ENCODE peak calls at places on chromosome 16, in six cellular contexts. Y is NCI-H1048, B is ovary, A is NCI-H2029, R is ureter, T is cardiac muscle cell. I is an unnamed sample.

GRCh38 chr16:87845807-87846619 is 23.3 kb downstream of the SLC7A5 start:
- DNase-seq in Y (no peak), B (no peak), A (no peak), R (no peak), T (no peak), I (no peak)

GRCh38 chr16:21646721-21647561 is 5.5 kb downstream of the IGSF6 start:
- DNase-seq in Y (no peak), B (no peak), A (no peak), R (no peak), T (no peak), I (no peak)

GRCh38 chr16:27642753-27643152 is 92.8 kb downstream of the KATNIP start:
- DNase-seq in Y (no peak), B (no peak), A (no peak), R (no peak), T (peak; percentile 39), I (no peak)

GRCh38 chr16:27566417-27566816 is 16.5 kb downstream of the KATNIP start:
- DNase-seq in Y (no peak), B (no peak), A (no peak), R (no peak), T (no peak), I (no peak)

GRCh38 chr16:53784312-53784711 is 80.4 kb downstream of the FTO start:
- DNase-seq in Y (no peak), B (no peak), A (no peak), R (no peak), T (no peak), I (no peak)

GRCh38 chr16:80993293-80993691 is 13.4 kb downstream of the CMC2 start:
- DNase-seq in Y (no peak), B (no peak), A (no peak), R (no peak), T (peak; percentile 94), I (no peak)

GRCh38 chr16:68590201-68590994 is 51.3 kb downstream of the ZFP90 start:
- DNase-seq in Y (no peak), B (peak; percentile 79), A (no peak), R (peak; percentile 62), T (peak; percentile 77), I (peak; percentile 93)

GRCh38 chr16:3413730-3414379 is 12.8 kb downstream of the ZNF174 start:
- DNase-seq in Y (no peak), B (no peak), A (no peak), R (no peak), T (peak; percentile 9), I (no peak)

GRCh38 chr16:75251280-75252048 is at the start of gene BCAR1:
- DNase-seq in Y (peak; percentile 10), B (peak; percentile 85), A (peak; percentile 23), R (peak; percentile 88), T (peak; percentile 96), I (peak; percentile 95)

GRCh38 chr16:11085025-11085485 is 140.7 kb downstream of the CLEC16A start:
- DNase-seq in Y (no peak), B (no peak), A (no peak), R (no peak), T (no peak), I (no peak)

GRCh38 chr16:72455743-72456659 is 284.0 kb upstream of the PMFBP1 start:
- DNase-seq in Y (no peak), B (no peak), A (peak; percentile 44), R (no peak), T (peak; percentile 11), I (no peak)

GRCh38 chr16:9275386-9275785 is 183.9 kb downstream of the HAPSTR1 start:
- DNase-seq in Y (no peak), B (no peak), A (no peak), R (no peak), T (no peak), I (no peak)

GRCh38 chr16:14510581-14510938 is 119.5 kb downstream of the PARN start:
- DNase-seq in Y (no peak), B (no peak), A (no peak), R (no peak), T (no peak), I (no peak)

GRCh38 chr16:53664724-53665345 is 38.8 kb downstream of the RPGRIP1L start:
- DNase-seq in Y (no peak), B (no peak), A (no peak), R (no peak), T (peak; percentile 91), I (no peak)

GRCh38 chr16:55645986-55646385 is 9.8 kb upstream of the SLC6A2 start:
- DNase-seq in Y (no peak), B (no peak), A (no peak), R (no peak), T (no peak), I (peak; percentile 46)

GRCh38 chr16:12208341-12209035 is 232.0 kb downstream of the SNX29 start:
- DNase-seq in Y (no peak), B (no peak), A (peak; percentile 8), R (no peak), T (no peak), I (no peak)

GRCh38 chr16:69328854-69329316 is 1.5 kb downstream of the PDF start:
- DNase-seq in Y (no peak), B (no peak), A (no peak), R (no peak), T (no peak), I (no peak)

GRCh38 chr16:6016530-6017184 is 919.1 kb upstream of the EEF2KMT start:
- DNase-seq in Y (no peak), B (no peak), A (peak; percentile 8), R (no peak), T (no peak), I (no peak)

GRCh38 chr16:11297492-11298142 is 16.5 kb upstream of the PRM1 start:
- DNase-seq in Y (no peak), B (peak; percentile 53), A (peak; percentile 63), R (peak; percentile 84), T (peak; percentile 82), I (peak; percentile 89)

GRCh38 chr16:75065149-75065807 is 51.3 kb downstream of the LDHD start:
- DNase-seq in Y (no peak), B (no peak), A (no peak), R (no peak), T (no peak), I (no peak)

GRCh38 chr16:14013571-14014283 is 57.4 kb upstream of the MRTFB start:
- DNase-seq in Y (no peak), B (peak; percentile 29), A (peak; percentile 84), R (no peak), T (peak; percentile 80), I (no peak)

GRCh38 chr16:3020604-3021448 is 658 bp downstream of the TNFRSF12A start:
- DNase-seq in Y (no peak), B (peak; percentile 86), A (no peak), R (peak; percentile 88), T (peak; percentile 86), I (peak; percentile 92)

GRCh38 chr16:13507530-13507929 is 412.4 kb upstream of the ERCC4 start:
- DNase-seq in Y (no peak), B (no peak), A (no peak), R (no peak), T (no peak), I (no peak)

GRCh38 chr16:69712277-69712676 is 14.1 kb downstream of the NQO1 start:
- DNase-seq in Y (no peak), B (no peak), A (no peak), R (no peak), T (no peak), I (peak; percentile 48)

GRCh38 chr16:31708348-31708747 is 165.3 kb upstream of the ZNF267 start:
- DNase-seq in Y (no peak), B (no peak), A (no peak), R (no peak), T (no peak), I (no peak)

GRCh38 chr16:24409045-24409444 is 130.3 kb upstream of the RBBP6 start:
- DNase-seq in Y (no peak), B (no peak), A (no peak), R (no peak), T (no peak), I (no peak)

GRCh38 chr16:69406780-69407331 is 17.6 kb upstream of the CYB5B start:
- DNase-seq in Y (no peak), B (no peak), A (no peak), R (no peak), T (no peak), I (no peak)

GRCh38 chr16:79554912-79555311 is 45.6 kb downstream of the MAF start:
- DNase-seq in Y (no peak), B (no peak), A (no peak), R (no peak), T (no peak), I (no peak)

GRCh38 chr16:57409870-57410585 is 5.5 kb downstream of the CCL17 start:
- DNase-seq in Y (no peak), B (no peak), A (peak; percentile 30), R (no peak), T (peak; percentile 19), I (no peak)

GRCh38 chr16:60452646-60453045 is 1583.6 kb downstream of the CDH8 start:
- DNase-seq in Y (no peak), B (no peak), A (no peak), R (no peak), T (no peak), I (no peak)

GRCh38 chr16:13909872-13910303 is 10.1 kb upstream of the ERCC4 start:
- DNase-seq in Y (no peak), B (peak; percentile 44), A (no peak), R (peak; percentile 60), T (peak; percentile 98), I (no peak)